ENCODE peak calls at places on chromosomes 5 and 9, in five cellular contexts. C is activated naive CD8-positive, alpha-beta T cell treated with anti-CD3 and anti-CD28 coated beads, Interleukin-2, amount 10 ng/mL, durations not matched to agents 7 days and 5 days; L is coronary artery; G is GDM1; V is NCI-H2029. Q is an unnamed sample.

GRCh38 chr9:112249277-112249676 is 74.2 kb upstream of the SUSD1 start:
- DNase-seq in G (no peak), L (no peak), C (no peak), V (no peak), Q (no peak)

GRCh38 chr9:14412778-14413177 is 98.8 kb upstream of the NFIB start:
- DNase-seq in C (no peak), V (no peak), G (no peak), L (no peak), Q (no peak)

GRCh38 chr5:14082523-14082922 is 60.6 kb upstream of the TRIO start:
- DNase-seq in L (no peak), V (no peak), C (no peak), G (no peak), Q (no peak)

GRCh38 chr5:96280946-96281393 is 152.1 kb downstream of the PCSK1 start:
- DNase-seq in V (no peak), C (no peak), L (no peak), G (no peak), Q (no peak)

GRCh38 chr9:83649515-83649914 is 26.6 kb downstream of the IDNK start:
- DNase-seq in C (no peak), V (no peak), G (no peak), L (no peak), Q (no peak)

GRCh38 chr5:80977764-80978163 is 17.6 kb downstream of the RASGRF2 start:
- DNase-seq in V (no peak), C (no peak), L (no peak), G (no peak), Q (no peak)

GRCh38 chr9:28651050-28651722 is 1077.9 kb upstream of the C9orf72 start:
- DNase-seq in L (no peak), C (no peak), V (no peak), G (no peak), Q (no peak)

GRCh38 chr5:141223112-141223783 is at the start of gene PCDHB14:
- DNase-seq in V (peak), L (no peak), G (peak), C (no peak), Q (peak)